ENCODE peak calls at places on chromosomes 4 and X, in eight cellular contexts. T, K, H, B, S, F, E and A are unnamed samples.

GRCh38 chr4:26021417-26022345 is 107.7 kb downstream of the SMIM20 start:
- DNase-seq in K (no peak), F (no peak), E (peak; percentile 9), H (no peak), S (no peak), T (no peak), B (no peak), A (no peak)

GRCh38 chr4:38868055-38868965 is 704 bp downstream of the FAM114A1 start:
- DNase-seq in H (no peak), K (peak; percentile 52), T (no peak), B (no peak), S (peak; percentile 22), F (no peak), E (no peak), A (no peak)

GRCh38 chr4:159871141-159871540 is 768.3 kb downstream of the RAPGEF2 start:
- DNase-seq in S (peak; percentile 1), H (no peak), B (no peak), E (no peak), F (peak; percentile 38), K (no peak), T (no peak), A (no peak)

GRCh38 chr4:10611673-10612072 is 72.9 kb downstream of the CLNK start:
- DNase-seq in H (no peak), F (peak; percentile 89), T (no peak), K (no peak), E (peak; percentile 53), B (no peak), S (peak; percentile 83), A (no peak)

GRCh38 chr4:4524364-4524763 is 17.5 kb downstream of the STX18 start:
- DNase-seq in H (no peak), K (no peak), T (peak; percentile 76), B (no peak), F (no peak), E (no peak), S (no peak), A (no peak)

GRCh38 chr4:73984736-73985527 is 3.1 kb downstream of the PPBP start:
- DNase-seq in F (no peak), E (no peak), H (no peak), S (peak; percentile 76), T (no peak), K (no peak), B (no peak), A (no peak)

GRCh38 chr4:183438458-183439113 is 5.8 kb upstream of the CDKN2AIP start:
- DNase-seq in E (peak; percentile 55), K (no peak), S (peak; percentile 100), T (no peak), H (no peak), B (no peak), F (peak; percentile 89), A (no peak)

GRCh38 chr4:95867919-95868318 is 28.0 kb downstream of the PDHA2 start:
- DNase-seq in T (no peak), H (no peak), F (peak; percentile 28), K (no peak), E (no peak), B (no peak), S (peak; percentile 39), A (no peak)

GRCh38 chrX:18410038-18410437 is 15.4 kb upstream of the CDKL5 start:
- DNase-seq in F (peak; percentile 20), H (no peak), E (no peak), S (peak; percentile 43), B (no peak), K (no peak), T (no peak), A (no peak)

GRCh38 chr4:138235419-138235952 is 6.7 kb downstream of the SLC7A11 start:
- DNase-seq in K (no peak), T (no peak), F (peak; percentile 84), B (no peak), S (peak; percentile 89), E (no peak), H (no peak), A (no peak)

GRCh38 chr4:38131371-38132139 is 171.4 kb downstream of the PTTG2 start:
- DNase-seq in B (no peak), S (no peak), F (peak; percentile 47), E (no peak), H (no peak), T (peak; percentile 84), K (no peak), A (no peak)

DNA sequence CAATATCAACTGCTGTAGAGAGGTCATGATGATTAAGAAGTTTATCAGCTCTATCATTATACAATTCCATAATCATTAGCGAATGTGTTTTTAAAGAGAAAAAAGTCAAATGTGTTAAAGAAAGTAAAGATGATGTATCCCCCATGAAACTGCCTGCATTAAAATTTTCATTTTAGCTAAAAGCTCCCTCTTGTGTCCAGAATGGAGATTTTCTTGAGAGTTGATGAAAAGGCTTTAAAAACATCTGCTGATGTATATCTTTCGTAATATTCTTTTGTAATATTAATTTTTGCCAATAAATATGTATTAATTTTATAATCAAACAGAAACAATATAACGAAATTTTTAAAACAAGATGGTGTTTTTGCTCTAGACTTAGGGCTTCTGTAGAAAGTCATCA is 52.1 kb upstream of the LHFPL1 start:
- DNase-seq in B (no peak), K (no peak), F (peak; percentile 5), S (no peak), T (no peak), H (no peak), E (no peak), A (no peak)
- TF ChIP-seq CTCF in B (peak; percentile 15), K (peak; percentile 26), F (peak; percentile 30), S (no peak), T (peak; percentile 33), H (no peak), E (no peak), A (peak; percentile 82)

GRCh38 chr4:115234405-115235093 is 121.1 kb upstream of the NDST4 start:
- DNase-seq in E (peak; percentile 20), B (no peak), T (peak; percentile 12), S (peak; percentile 33), F (peak; percentile 12), H (no peak), K (no peak), A (no peak)
- TF ChIP-seq CTCF in E (peak; percentile 22), B (peak; percentile 58), T (peak; percentile 60), S (peak; percentile 32), F (peak; percentile 37), H (no peak), K (no peak), A (peak; percentile 80)

DNA sequence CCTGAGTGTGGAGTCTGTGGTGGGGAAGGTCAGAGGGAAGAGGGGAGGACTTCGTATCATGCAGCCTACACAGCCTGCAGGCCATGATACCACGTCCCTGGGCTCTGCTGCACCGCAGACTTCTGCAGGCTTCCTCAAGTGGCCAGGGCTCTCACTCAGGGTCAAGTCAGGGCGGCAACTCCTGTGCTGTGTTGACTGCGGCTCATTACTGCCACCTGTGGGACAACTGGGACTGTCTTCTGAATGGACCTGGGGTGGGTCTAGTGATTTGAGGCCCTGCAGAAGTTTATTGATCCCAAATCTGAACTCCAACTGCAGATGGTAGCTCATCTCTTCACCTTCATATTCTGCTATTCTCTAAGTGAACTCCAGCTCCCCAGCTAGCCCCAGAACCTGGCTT is 167.1 kb downstream of the NSUN7 start:
- DNase-seq in E (peak; percentile 51), S (no peak), T (no peak), K (peak; percentile 38), H (no peak), F (no peak), B (peak; percentile 28), A (no peak)
- TF ChIP-seq CTCF in E (peak; percentile 31), S (peak; percentile 59), T (peak; percentile 43), K (peak; percentile 48), H (peak; percentile 43), F (peak; percentile 44), B (no peak), A (peak; percentile 60)

GRCh38 chrX:39163585-39163984 is 362.3 kb downstream of the MID1IP1 start:
- DNase-seq in H (no peak), T (no peak), B (no peak), E (no peak), K (no peak), S (no peak), F (no peak), A (no peak)

GRCh38 chrX:39164212-39164611 is 363.0 kb downstream of the MID1IP1 start:
- DNase-seq in K (no peak), T (no peak), B (no peak), S (no peak), F (no peak), H (no peak), E (no peak), A (no peak)

GRCh38 chrX:39161856-39162255 is 360.6 kb downstream of the MID1IP1 start:
- DNase-seq in H (no peak), S (no peak), F (no peak), B (no peak), K (no peak), T (no peak), E (no peak), A (no peak)

GRCh38 chrX:39165185-39165584 is 363.9 kb downstream of the MID1IP1 start:
- DNase-seq in K (no peak), T (no peak), B (no peak), S (no peak), E (no peak), H (no peak), F (no peak), A (no peak)

DNA sequence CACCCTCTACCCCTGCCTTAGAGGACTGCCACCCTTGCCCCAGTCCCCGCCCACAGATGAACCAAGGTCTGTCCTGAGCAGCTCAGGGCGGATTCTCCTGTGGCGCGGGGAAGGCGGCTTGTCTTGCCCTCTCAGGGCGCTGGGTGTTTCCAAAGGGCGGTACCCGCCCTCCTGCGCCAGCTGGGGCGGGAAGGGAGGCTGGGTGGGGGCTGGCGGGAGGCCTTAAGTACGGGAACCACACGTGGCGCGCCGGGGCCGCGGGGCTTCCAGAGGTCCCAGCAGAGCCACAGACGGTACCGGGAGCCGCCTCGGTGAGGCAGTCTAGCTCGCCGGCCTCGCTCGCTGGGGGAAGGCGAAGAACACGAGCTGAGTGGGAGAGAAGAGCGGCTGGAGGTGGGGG is 361.1 kb downstream of the MID1IP1 start:
- DNase-seq in E (no peak), S (no peak), F (no peak), T (no peak), B (peak; percentile 47), K (peak; percentile 14), H (peak; percentile 79), A (no peak)
- TF ChIP-seq CTCF in E (no peak), S (peak; percentile 15), F (no peak), T (peak; percentile 26), B (no peak), K (peak; percentile 30), H (peak; percentile 3), A (peak; percentile 52)

DNA sequence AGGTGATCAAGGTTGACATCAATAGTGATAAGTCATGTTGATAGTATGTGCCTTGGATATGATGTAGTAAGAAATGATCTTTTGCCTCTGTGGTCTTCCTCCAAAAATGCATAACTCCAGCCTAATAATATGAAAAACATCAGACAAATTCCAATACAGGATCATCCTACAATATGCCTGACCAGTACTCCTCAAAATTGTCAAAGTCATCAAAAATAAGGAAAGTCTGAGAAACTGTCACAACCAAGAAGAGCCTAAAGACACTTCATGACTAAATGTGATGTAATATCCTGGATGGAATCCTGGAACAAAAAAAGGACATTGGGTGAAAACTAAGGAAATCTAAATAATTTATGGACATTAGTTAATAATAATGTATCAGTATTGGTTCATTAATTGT is 50.3 kb upstream of the LCORL start:
- DNase-seq in S (no peak), F (no peak), T (no peak), E (no peak), K (no peak), B (no peak), H (no peak), A (no peak)
- TF ChIP-seq CTCF in S (no peak), F (no peak), T (no peak), E (no peak), K (no peak), B (no peak), H (no peak), A (no peak)